ENCODE peak calls at places on chromosomes 11 and 22, in five cellular contexts. G, D, C, S and W are unnamed samples.

GRCh38 chr11:85826096-85826855 is 15.3 kb upstream of the SYTL2 start:
- DNase-seq in G (no peak), S (no peak), C (peak; percentile 19), D (no peak), W (no peak)

GRCh38 chr11:64074239-64074638 is 38.5 kb downstream of the FLRT1 start:
- DNase-seq in C (no peak), S (no peak), G (no peak), D (no peak), W (no peak)

GRCh38 chr11:123063396-123064267 is 1.7 kb upstream of the HSPA8 start:
- DNase-seq in C (peak; percentile 41), D (no peak), G (no peak), S (no peak), W (peak; percentile 74)

GRCh38 chr11:47308050-47308823 is 38.3 kb downstream of the MADD start:
- DNase-seq in G (no peak), C (no peak), S (no peak), D (no peak), W (no peak)

GRCh38 chr22:44582016-44582415 is 84.0 kb upstream of the RTL6 start:
- DNase-seq in C (no peak), S (no peak), D (no peak), G (no peak), W (no peak)

GRCh38 chr11:45663486-45664375 is 1.7 kb downstream of the CHST1 start:
- DNase-seq in C (no peak), G (no peak), D (no peak), S (no peak), W (no peak)

GRCh38 chr11:30603357-30603756 is 17.2 kb upstream of the MPPED2 start:
- DNase-seq in S (no peak), C (no peak), D (no peak), G (no peak), W (no peak)

GRCh38 chr11:88213406-88213805 is 38.2 kb upstream of the RAB38 start:
- DNase-seq in D (no peak), S (no peak), G (no peak), C (no peak), W (no peak)

GRCh38 chr11:69840371-69841169 is 21.4 kb upstream of the FGF3 start:
- DNase-seq in D (no peak), S (no peak), G (no peak), C (no peak), W (no peak)

GRCh38 chr22:50210378-50211139 is 9.7 kb downstream of the SELENOO start:
- DNase-seq in C (no peak), D (no peak), G (no peak), S (no peak), W (no peak)

GRCh38 chr11:117918366-117919255 is 10.6 kb downstream of the TMPRSS13 start:
- DNase-seq in C (no peak), G (no peak), D (no peak), S (no peak), W (no peak)

GRCh38 chr11:57131080-57131790 is 50.5 kb upstream of the LRRC55 start:
- DNase-seq in S (no peak), D (no peak), C (no peak), G (no peak), W (peak; percentile 22)

GRCh38 chr11:10044618-10045017 is 249.4 kb downstream of the SBF2 start:
- DNase-seq in C (peak; percentile 80), G (no peak), S (no peak), D (no peak), W (no peak)

GRCh38 chr11:20158597-20159257 is 1.5 kb downstream of the DBX1 start:
- DNase-seq in D (peak; percentile 65), G (peak; percentile 2), C (no peak), S (no peak), W (peak; percentile 12)

GRCh38 chr22:24592846-24593809 is at the start of gene LRRC75B:
- DNase-seq in G (peak; percentile 58), S (no peak), C (peak; percentile 11), D (peak; percentile 83), W (peak; percentile 67)

GRCh38 chr22:38203090-38203810 is 1.5 kb downstream of the MAFF start:
- DNase-seq in C (no peak), S (no peak), D (peak; percentile 17), G (no peak), W (no peak)

GRCh38 chr11:108498046-108498815 is at the start of gene POGLUT3:
- DNase-seq in S (peak; percentile 13), D (peak; percentile 71), C (peak; percentile 56), G (peak; percentile 38), W (peak; percentile 20)

GRCh38 chr11:100632970-100633452 is 54.1 kb upstream of the ARHGAP42 start:
- DNase-seq in G (no peak), S (no peak), D (no peak), C (no peak), W (peak; percentile 1)

GRCh38 chr11:43732225-43732624 is 51.7 kb downstream of the HSD17B12 start:
- DNase-seq in G (no peak), S (no peak), D (no peak), C (no peak), W (no peak)